ENCODE peak calls at places on chromosomes 3 and 15, in eight cellular contexts. One of them, this sample, is unnamed.

GRCh38 chr3:66856555-66856954 is 141.6 kb upstream of the KBTBD8 start:
- DNase-seq in transverse colon: no peak
- DNase-seq in HepG2: no peak
- DNase-seq in A549: no peak
- DNase-seq in H1: no peak
- DNase-seq in K562: no peak
- DNase-seq in ovary: no peak
- DNase-seq in stomach: no peak
- DNase-seq in this sample: no peak

GRCh38 chr15:92949604-92950249 is 49.6 kb downstream of the CHD2 start:
- DNase-seq in ovary: no peak
- DNase-seq in stomach: no peak
- DNase-seq in K562: no peak
- DNase-seq in transverse colon: no peak
- DNase-seq in A549: peak; percentile 35
- DNase-seq in HepG2: peak; percentile 32
- DNase-seq in H1: no peak
- DNase-seq in this sample: no peak

GRCh38 chr3:152251916-152252315 is 16.8 kb upstream of the MBNL1 start:
- DNase-seq in stomach: no peak
- DNase-seq in H1: no peak
- DNase-seq in ovary: no peak
- DNase-seq in transverse colon: no peak
- DNase-seq in HepG2: no peak
- DNase-seq in K562: no peak
- DNase-seq in A549: no peak
- DNase-seq in this sample: no peak

GRCh38 chr3:130926504-130926903 is 32.6 kb downstream of the ATP2C1 start:
- DNase-seq in ovary: no peak
- DNase-seq in K562: no peak
- DNase-seq in stomach: no peak
- DNase-seq in HepG2: no peak
- DNase-seq in A549: no peak
- DNase-seq in H1: no peak
- DNase-seq in transverse colon: no peak
- DNase-seq in this sample: no peak

GRCh38 chr15:83698294-83698693 is 44.4 kb downstream of the ADAMTSL3 start:
- DNase-seq in K562: no peak
- DNase-seq in H1: no peak
- DNase-seq in HepG2: no peak
- DNase-seq in transverse colon: peak; percentile 46
- DNase-seq in stomach: peak; percentile 27
- DNase-seq in A549: peak; percentile 63
- DNase-seq in ovary: peak; percentile 36
- DNase-seq in this sample: no peak

GRCh38 chr3:73868688-73869315 is 244.1 kb upstream of the PDZRN3 start:
- DNase-seq in HepG2: peak; percentile 12
- DNase-seq in A549: peak; percentile 16
- DNase-seq in K562: no peak
- DNase-seq in transverse colon: peak; percentile 24
- DNase-seq in H1: peak; percentile 53
- DNase-seq in ovary: peak; percentile 23
- DNase-seq in stomach: peak; percentile 41
- DNase-seq in this sample: no peak

GRCh38 chr3:118540826-118541225 is 493.8 kb downstream of the IGSF11 start:
- DNase-seq in stomach: no peak
- DNase-seq in transverse colon: no peak
- DNase-seq in H1: no peak
- DNase-seq in HepG2: no peak
- DNase-seq in ovary: no peak
- DNase-seq in A549: no peak
- DNase-seq in K562: no peak
- DNase-seq in this sample: no peak

GRCh38 chr15:52417501-52417900 is 111.2 kb downstream of the MYO5A start:
- DNase-seq in A549: no peak
- DNase-seq in K562: no peak
- DNase-seq in transverse colon: no peak
- DNase-seq in stomach: no peak
- DNase-seq in ovary: no peak
- DNase-seq in HepG2: no peak
- DNase-seq in H1: no peak
- DNase-seq in this sample: no peak

GRCh38 chr15:71440479-71441071 is 325.3 kb downstream of the THSD4 start:
- DNase-seq in H1: no peak
- DNase-seq in stomach: no peak
- DNase-seq in K562: no peak
- DNase-seq in A549: peak; percentile 86
- DNase-seq in HepG2: peak; percentile 27
- DNase-seq in transverse colon: no peak
- DNase-seq in ovary: no peak
- DNase-seq in this sample: no peak

GRCh38 chr3:127751782-127752181 is 70.5 kb downstream of the MGLL start:
- DNase-seq in ovary: no peak
- DNase-seq in stomach: no peak
- DNase-seq in transverse colon: no peak
- DNase-seq in H1: no peak
- DNase-seq in A549: no peak
- DNase-seq in K562: no peak
- DNase-seq in HepG2: no peak
- DNase-seq in this sample: no peak

GRCh38 chr15:59739557-59740186 is 50.6 kb upstream of the BNIP2 start:
- DNase-seq in ovary: no peak
- DNase-seq in K562: no peak
- DNase-seq in HepG2: no peak
- DNase-seq in H1: no peak
- DNase-seq in stomach: no peak
- DNase-seq in A549: no peak
- DNase-seq in transverse colon: no peak
- DNase-seq in this sample: no peak

GRCh38 chr15:43086551-43086950 is 19.3 kb downstream of the UBR1 start:
- DNase-seq in K562: no peak
- DNase-seq in ovary: no peak
- DNase-seq in HepG2: no peak
- DNase-seq in stomach: no peak
- DNase-seq in H1: no peak
- DNase-seq in transverse colon: no peak
- DNase-seq in A549: no peak
- DNase-seq in this sample: no peak

GRCh38 chr3:131535131-131535530 is 32.4 kb upstream of the MRPL3 start:
- DNase-seq in A549: no peak
- DNase-seq in HepG2: no peak
- DNase-seq in ovary: no peak
- DNase-seq in H1: no peak
- DNase-seq in stomach: no peak
- DNase-seq in K562: no peak
- DNase-seq in transverse colon: no peak
- DNase-seq in this sample: no peak

GRCh38 chr15:87219650-87220615 is 1036.6 kb downstream of the NTRK3 start:
- DNase-seq in K562: no peak
- DNase-seq in stomach: no peak
- DNase-seq in HepG2: no peak
- DNase-seq in ovary: no peak
- DNase-seq in A549: no peak
- DNase-seq in transverse colon: no peak
- DNase-seq in H1: no peak
- DNase-seq in this sample: no peak

GRCh38 chr3:121443456-121443855 is 102.3 kb downstream of the POLQ start:
- DNase-seq in ovary: no peak
- DNase-seq in K562: no peak
- DNase-seq in transverse colon: no peak
- DNase-seq in HepG2: no peak
- DNase-seq in H1: no peak
- DNase-seq in stomach: no peak
- DNase-seq in A549: no peak
- DNase-seq in this sample: no peak

GRCh38 chr3:8668216-8668615 is 23.6 kb upstream of the SSUH2 start:
- DNase-seq in HepG2: no peak
- DNase-seq in K562: no peak
- DNase-seq in H1: no peak
- DNase-seq in ovary: no peak
- DNase-seq in A549: no peak
- DNase-seq in stomach: no peak
- DNase-seq in transverse colon: no peak
- DNase-seq in this sample: no peak

GRCh38 chr3:119643528-119643927 is 16.9 kb downstream of the POPDC2 start:
- DNase-seq in stomach: no peak
- DNase-seq in K562: no peak
- DNase-seq in A549: peak; percentile 40
- DNase-seq in HepG2: no peak
- DNase-seq in ovary: no peak
- DNase-seq in transverse colon: no peak
- DNase-seq in H1: no peak
- DNase-seq in this sample: no peak

GRCh38 chr3:61997112-61997511 is 376.2 kb downstream of the FEZF2 start:
- DNase-seq in stomach: no peak
- DNase-seq in ovary: no peak
- DNase-seq in HepG2: no peak
- DNase-seq in A549: no peak
- DNase-seq in transverse colon: no peak
- DNase-seq in H1: no peak
- DNase-seq in K562: no peak
- DNase-seq in this sample: no peak

GRCh38 chr15:67832031-67832551 is 6.8 kb downstream of the SKOR1 start:
- DNase-seq in transverse colon: no peak
- DNase-seq in H1: peak; percentile 57
- DNase-seq in ovary: no peak
- DNase-seq in A549: peak; percentile 74
- DNase-seq in stomach: no peak
- DNase-seq in HepG2: no peak
- DNase-seq in K562: no peak
- DNase-seq in this sample: no peak

GRCh38 chr15:82831894-82832600 is 22.6 kb downstream of the WHAMM start:
- DNase-seq in A549: no peak
- DNase-seq in HepG2: no peak
- DNase-seq in ovary: no peak
- DNase-seq in K562: no peak
- DNase-seq in stomach: no peak
- DNase-seq in transverse colon: no peak
- DNase-seq in H1: no peak
- DNase-seq in this sample: no peak

GRCh38 chr3:160812304-160812703 is 56.3 kb downstream of the PPM1L start:
- DNase-seq in ovary: no peak
- DNase-seq in H1: no peak
- DNase-seq in stomach: no peak
- DNase-seq in K562: no peak
- DNase-seq in A549: no peak
- DNase-seq in transverse colon: no peak
- DNase-seq in HepG2: no peak
- DNase-seq in this sample: no peak

GRCh38 chr3:138945646-138946553 is 1.0 kb downstream of the FOXL2 start:
- DNase-seq in ovary: peak; percentile 62
- DNase-seq in stomach: peak; percentile 26
- DNase-seq in HepG2: no peak
- DNase-seq in A549: peak; percentile 75
- DNase-seq in transverse colon: peak; percentile 41
- DNase-seq in H1: peak; percentile 75
- DNase-seq in K562: peak; percentile 55
- DNase-seq in this sample: peak; percentile 86
- TF ChIP-seq CTCF in ovary: peak; percentile 7
- TF ChIP-seq CTCF in stomach: no peak
- TF ChIP-seq CTCF in HepG2: no peak
- TF ChIP-seq CTCF in A549: peak; percentile 39
- TF ChIP-seq CTCF in transverse colon: no peak
- TF ChIP-seq CTCF in H1: peak; percentile 41
- TF ChIP-seq CTCF in K562: peak; percentile 68
- TF ChIP-seq CTCF in this sample: no peak

DNA sequence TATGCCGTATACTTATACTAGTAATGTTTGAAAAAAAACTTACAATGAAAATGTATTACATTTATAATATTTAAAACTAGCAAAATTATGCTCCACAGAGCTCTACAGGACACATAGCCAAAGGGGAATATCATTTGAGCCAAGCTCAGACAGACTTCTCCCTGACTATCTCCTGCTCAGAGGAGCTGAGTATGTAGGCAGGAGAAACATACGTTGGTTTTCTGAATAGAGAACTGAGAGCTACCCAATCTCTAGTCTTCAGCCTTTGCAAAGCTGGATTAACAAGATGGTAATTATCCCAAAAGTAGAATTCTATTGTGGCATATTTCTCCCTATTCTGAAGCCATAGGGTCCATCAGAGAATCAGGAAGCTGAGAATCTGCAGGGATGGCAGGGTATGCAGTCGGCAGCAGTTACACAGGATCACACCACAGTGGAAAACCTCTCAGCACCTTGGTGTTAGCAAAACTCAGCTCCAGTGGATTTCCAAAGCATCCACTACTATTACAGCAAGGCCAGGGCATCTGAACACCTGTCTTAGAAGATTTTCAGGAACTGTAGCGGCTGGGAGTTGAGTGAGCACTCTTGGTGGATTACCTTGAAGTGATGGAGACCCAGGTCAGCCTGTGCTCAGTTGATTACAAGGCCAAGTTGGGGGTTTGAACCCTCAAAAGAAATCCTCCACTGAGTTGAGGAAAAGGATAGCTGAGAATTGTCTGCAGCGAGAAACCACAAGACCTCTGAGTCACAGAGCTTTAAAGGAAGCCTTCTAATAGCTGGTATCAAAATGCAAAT is 30.1 kb downstream of the GPR15 start:
- DNase-seq in HepG2: no peak
- DNase-seq in H1: no peak
- DNase-seq in ovary: no peak
- DNase-seq in A549: no peak
- DNase-seq in K562: no peak
- DNase-seq in stomach: no peak
- DNase-seq in transverse colon: no peak
- DNase-seq in this sample: no peak
- H3K4me3 ChIP-seq in HepG2: no peak overlapping the region
- H3K4me3 ChIP-seq in H1: no peak overlapping the region
- H3K4me3 ChIP-seq in ovary: no peak overlapping the region
- H3K4me3 ChIP-seq in A549: no peak overlapping the region
- H3K4me3 ChIP-seq in K562: no peak overlapping the region
- H3K4me3 ChIP-seq in stomach: no peak overlapping the region
- H3K4me3 ChIP-seq in transverse colon: no peak overlapping the region
- H3K4me3 ChIP-seq in this sample: no peak overlapping the region

DNA sequence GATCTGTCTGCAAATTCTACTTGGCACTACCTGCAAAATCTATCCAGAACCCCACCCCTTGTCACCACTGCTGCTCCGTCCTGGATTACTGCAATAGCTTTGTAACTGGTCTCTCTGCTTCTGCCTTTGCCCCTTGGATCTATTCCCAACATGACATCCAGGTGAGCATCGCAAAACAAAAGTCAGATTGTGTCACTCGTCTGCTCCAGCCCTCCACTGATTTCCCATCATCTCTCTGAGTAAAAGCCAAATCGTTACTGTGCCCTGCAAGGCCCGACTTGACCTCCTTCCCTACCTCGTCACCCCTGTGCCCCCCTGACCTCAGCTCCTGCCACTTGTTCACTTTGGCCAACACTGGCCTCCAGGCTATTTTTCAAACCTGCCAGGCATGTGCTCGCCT is 9.4 kb downstream of the SPTBN5 start:
- DNase-seq in HepG2: no peak
- DNase-seq in H1: no peak
- DNase-seq in ovary: no peak
- DNase-seq in K562: no peak
- DNase-seq in A549: no peak
- DNase-seq in transverse colon: no peak
- DNase-seq in stomach: no peak
- DNase-seq in this sample: no peak
- TF ChIP-seq EP300 in HepG2: no peak
- TF ChIP-seq EP300 in H1: no peak
- TF ChIP-seq EP300 in ovary: no peak
- TF ChIP-seq EP300 in K562: no peak
- TF ChIP-seq EP300 in A549: no peak
- TF ChIP-seq EP300 in transverse colon: no peak
- TF ChIP-seq EP300 in stomach: no peak
- TF ChIP-seq EP300 in this sample: no peak

GRCh38 chr3:16884084-16884747 is 539 bp upstream of the PLCL2 start:
- DNase-seq in HepG2: no peak
- DNase-seq in transverse colon: peak; percentile 79
- DNase-seq in H1: peak; percentile 94
- DNase-seq in A549: peak; percentile 69
- DNase-seq in ovary: peak; percentile 80
- DNase-seq in stomach: peak; percentile 58
- DNase-seq in K562: peak; percentile 65
- DNase-seq in this sample: peak; percentile 93
- TF ChIP-seq CTCF in HepG2: peak; percentile 18
- TF ChIP-seq CTCF in transverse colon: peak; percentile 58
- TF ChIP-seq CTCF in H1: peak; percentile 82
- TF ChIP-seq CTCF in A549: peak; percentile 74
- TF ChIP-seq CTCF in ovary: peak; percentile 51
- TF ChIP-seq CTCF in stomach: peak; percentile 49
- TF ChIP-seq CTCF in K562: peak; percentile 55
- TF ChIP-seq CTCF in this sample: peak; percentile 59